ENCODE peak calls at places on chromosomes 11 and 22, in four cellular contexts. S is CD8-positive, alpha-beta T cell; U is HCT116; G is DND-41. X is an unnamed sample.

GRCh38 chr11:3962406-3962840 is 107.0 kb downstream of the STIM1 start:
- DNase-seq in U (no peak), G (no peak), S (no peak), X (no peak)

GRCh38 chr11:31974737-31975136 is 116.1 kb upstream of the RCN1 start:
- DNase-seq in G (no peak), U (peak; percentile 12), S (no peak), X (no peak)

GRCh38 chr11:129055196-129055595 is 112.5 kb upstream of the TP53AIP1 start:
- DNase-seq in G (no peak), U (no peak), S (no peak), X (no peak)

GRCh38 chr11:62459080-62459479 is 40.2 kb downstream of the SCGB1A1 start:
- DNase-seq in G (no peak), S (no peak), U (no peak), X (no peak)

GRCh38 chr11:12642040-12642439 is 32.2 kb upstream of the TEAD1 start:
- DNase-seq in U (no peak), G (no peak), S (no peak), X (no peak)

GRCh38 chr11:94131363-94132115 is 2.9 kb downstream of the PANX1 start:
- DNase-seq in G (no peak), U (no peak), S (no peak), X (no peak)

GRCh38 chr11:94183886-94184264 is 55.2 kb downstream of the PANX1 start:
- DNase-seq in G (no peak), S (peak; percentile 14), U (peak; percentile 49), X (no peak)

GRCh38 chr11:5284551-5285130 is 14.9 kb upstream of the HBE1 start:
- DNase-seq in U (no peak), G (no peak), S (no peak), X (no peak)

GRCh38 chr11:79312591-79313267 is 128.1 kb downstream of the TENM4 start:
- DNase-seq in U (no peak), S (no peak), G (no peak), X (no peak)

GRCh38 chr11:45371251-45371749 is 85.2 kb upstream of the SYT13 start:
- DNase-seq in U (peak; percentile 63), S (peak; percentile 66), G (peak; percentile 62), X (peak; percentile 48)
- H3K27ac ChIP-seq in U (no peak overlapping the region), S (no peak overlapping the region), G (no peak overlapping the region), X (no peak overlapping the region)

DNA sequence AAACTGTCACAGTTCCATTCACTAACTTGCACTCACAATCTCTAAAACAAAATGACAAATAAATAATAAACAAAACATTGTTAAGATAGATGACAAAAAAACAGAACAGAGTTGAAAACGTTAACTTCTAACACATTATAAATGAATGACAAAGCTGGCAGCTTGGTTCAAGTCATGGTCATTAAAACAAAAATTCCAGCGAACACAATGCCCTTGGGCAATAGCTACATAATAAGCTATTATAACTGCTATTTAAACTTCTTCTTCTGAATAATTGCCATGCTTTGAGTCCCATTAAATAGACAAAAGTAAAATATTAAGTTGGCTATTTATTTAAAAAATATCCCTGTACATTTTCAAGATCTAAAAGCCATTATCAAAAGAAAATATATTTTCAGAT is 54.7 kb downstream of the PICALM start:
- DNase-seq in G (no peak), U (no peak), S (no peak), X (no peak)
- H3K36me3 ChIP-seq in G (peaks cover 64% of the 10 kb centered on the region), U (peaks cover 4% of the 10 kb centered on the region), S (peaks cover 5% of the 10 kb centered on the region), X (peaks cover 19% of the 10 kb centered on the region)

GRCh38 chr11:65574963-65575567 is 788 bp upstream of the EHBP1L1 start:
- DNase-seq in U (no peak), S (no peak), G (no peak), X (no peak)

GRCh38 chr11:65575568-65576231 is at the start of gene EHBP1L1:
- DNase-seq in U (no peak), S (peak; percentile 75), G (peak; percentile 84), X (peak; percentile 81)

GRCh38 chr11:65572356-65573043 is at the start of gene FAM89B:
- DNase-seq in U (no peak), S (peak; percentile 90), G (peak; percentile 94), X (peak; percentile 82)

GRCh38 chr11:65573391-65574146 is 1.2 kb downstream of the FAM89B start:
- DNase-seq in G (no peak), S (no peak), U (no peak), X (no peak)

DNA sequence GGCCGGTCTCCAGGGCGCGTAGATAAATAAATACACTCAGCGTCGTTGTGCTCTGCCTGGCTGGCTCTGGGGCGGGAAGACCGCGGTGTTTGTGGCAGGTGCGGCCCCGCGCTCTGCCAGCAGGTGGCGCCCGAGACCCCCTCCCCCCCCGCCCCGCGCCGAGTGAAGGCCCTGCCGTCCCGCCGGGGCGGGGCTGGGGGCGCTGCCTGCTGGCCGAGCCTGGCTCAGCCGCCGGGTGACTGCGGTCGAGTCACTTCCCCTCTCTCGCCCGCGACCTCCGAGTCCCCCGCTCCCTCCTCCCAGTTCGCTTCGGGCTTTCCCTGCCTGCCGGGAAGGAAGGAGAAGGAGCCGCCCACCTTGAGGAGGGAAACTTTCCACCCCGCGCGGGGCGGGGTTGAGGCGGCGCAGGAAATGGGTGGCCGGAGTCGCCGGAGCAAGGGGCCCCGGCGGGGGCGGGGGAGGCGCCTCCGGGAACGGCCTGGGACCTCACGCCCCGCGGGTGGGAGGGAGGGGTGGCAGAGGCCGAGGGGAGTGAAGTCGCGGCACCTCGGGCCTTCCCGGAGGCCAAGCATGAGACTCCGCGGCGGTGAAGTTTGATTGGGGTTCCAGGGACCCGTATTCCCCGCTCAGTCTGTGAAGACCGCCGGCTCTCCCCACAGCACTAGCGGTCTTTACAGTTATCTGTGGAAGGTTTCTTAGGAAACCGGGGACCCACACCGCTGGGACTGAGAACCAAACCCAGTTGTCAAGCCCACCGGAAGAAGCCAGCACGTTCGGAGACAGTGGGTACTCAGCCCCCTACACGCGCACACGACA is 1.5 kb upstream of the EHBP1L1 start:
- DNase-seq in U (peak; percentile 83), S (peak; percentile 84), G (peak; percentile 94), X (peak; percentile 91)
- H3K4me1 ChIP-seq in U (peaks cover 47% of the 10 kb centered on the region), S (peaks cover 59% of the 10 kb centered on the region), G (peaks cover 68% of the 10 kb centered on the region), X (peaks cover 63% of the 10 kb centered on the region)

DNA sequence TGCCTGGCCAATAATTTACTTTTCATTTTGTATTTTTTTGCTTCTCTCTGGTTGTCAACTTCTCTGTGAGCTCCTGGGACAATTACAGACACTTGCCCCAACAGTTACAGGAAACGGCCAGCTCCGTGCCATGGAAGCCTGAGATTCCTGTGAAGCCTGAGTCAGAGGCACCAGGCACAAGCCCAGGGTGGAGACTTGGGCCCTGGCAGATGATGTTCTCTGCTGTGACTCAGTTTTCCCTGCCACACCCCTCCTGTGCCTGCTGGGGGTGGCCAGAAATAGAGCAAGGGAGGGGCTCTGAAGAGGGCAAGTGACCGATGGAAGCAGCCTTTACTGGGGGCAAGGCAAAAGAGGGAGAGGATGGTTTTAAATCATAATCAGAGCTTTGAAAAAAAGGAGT is 4.9 kb downstream of the ATP5MGL start:
- DNase-seq in U (peak; percentile 85), S (no peak), G (no peak), X (no peak)
- H3K27ac ChIP-seq in U (peak overlapping the region; percentile 90), S (no peak overlapping the region), G (no peak overlapping the region), X (no peak overlapping the region)